ENCODE peak calls at places on chromosomes 2 and 18, in five cellular contexts. E is AG10803, K is MCF 10A, B is WTC11, M is kidney epithelial cell. J is an unnamed sample.

GRCh38 chr2:211512746-211513145 is 956.3 kb downstream of the CPS1 start:
- DNase-seq in E (no peak), M (no peak), K (no peak), B (no peak), J (no peak)

GRCh38 chr2:47653036-47653435 is 129.9 kb upstream of the MSH6 start:
- DNase-seq in E (no peak), B (no peak), K (no peak), M (no peak), J (no peak)

GRCh38 chr2:169775765-169776482 is 22.7 kb upstream of the SSB start:
- DNase-seq in K (peak; percentile 24), B (no peak), E (peak; percentile 19), M (no peak), J (no peak)

GRCh38 chr2:195009202-195009601 is 647.8 kb upstream of the SLC39A10 start:
- DNase-seq in B (no peak), K (peak; percentile 43), E (peak; percentile 13), M (no peak), J (no peak)

GRCh38 chr2:85409719-85410583 is at the start of gene CAPG:
- DNase-seq in E (no peak), M (no peak), B (peak; percentile 47), K (peak; percentile 73), J (peak; percentile 86)

GRCh38 chr18:54043484-54044256 is 180.8 kb downstream of the MBD2 start:
- DNase-seq in B (no peak), M (no peak), K (peak; percentile 30), E (no peak), J (no peak)

GRCh38 chr2:108320326-108320932 is 31.7 kb downstream of the SULT1C2 start:
- DNase-seq in B (no peak), E (no peak), M (no peak), K (no peak), J (no peak)

GRCh38 chr2:167140767-167141166 is 252.5 kb downstream of the XIRP2 start:
- DNase-seq in M (peak; percentile 99), B (no peak), E (peak; percentile 94), K (peak; percentile 91), J (no peak)

GRCh38 chr2:201733544-201733943 is 35.1 kb upstream of the MPP4 start:
- DNase-seq in B (no peak), E (no peak), K (peak; percentile 9), M (peak; percentile 12), J (no peak)

GRCh38 chr18:28725876-28726275 is 548.9 kb upstream of the CDH2 start:
- DNase-seq in M (no peak), B (no peak), K (peak; percentile 62), E (no peak), J (no peak)

GRCh38 chr2:147373800-147374409 is 470.9 kb upstream of the ACVR2A start:
- DNase-seq in K (no peak), E (no peak), B (no peak), M (no peak), J (no peak)

GRCh38 chr2:223217373-223217772 is 165.4 kb downstream of the KCNE4 start:
- DNase-seq in K (peak; percentile 60), M (no peak), B (no peak), E (no peak), J (no peak)

GRCh38 chr2:215793747-215794595 is 219.4 kb downstream of the MREG start:
- DNase-seq in E (peak; percentile 93), M (peak; percentile 88), K (peak; percentile 93), B (no peak), J (no peak)

GRCh38 chr18:13437801-13438506 is 219.4 kb downstream of the LDLRAD4 start:
- DNase-seq in B (no peak), M (no peak), K (no peak), E (no peak), J (no peak)

GRCh38 chr2:119233326-119234020 is 9.8 kb downstream of the STEAP3 start:
- DNase-seq in K (peak; percentile 71), M (no peak), B (no peak), E (peak; percentile 52), J (peak; percentile 64)

GRCh38 chr2:8491296-8492048 is 190.4 kb upstream of the ID2 start:
- DNase-seq in M (no peak), K (no peak), E (peak; percentile 65), B (no peak), J (no peak)

GRCh38 chr2:48114256-48114655 is 208.0 kb upstream of the FBXO11 start:
- DNase-seq in K (peak; percentile 81), B (no peak), E (peak; percentile 44), M (peak; percentile 19), J (peak; percentile 35)

GRCh38 chr2:3503046-3503445 is 16.3 kb downstream of the ADI1 start:
- DNase-seq in E (no peak), B (no peak), K (no peak), M (no peak), J (no peak)

GRCh38 chr18:32478818-32479217 is 8.1 kb upstream of the GAREM1 start:
- DNase-seq in E (no peak), M (no peak), B (no peak), K (no peak), J (no peak)

GRCh38 chr2:59032469-59032868 is 791.3 kb upstream of the FANCL start:
- DNase-seq in E (no peak), K (no peak), M (no peak), B (no peak), J (no peak)

GRCh38 chr2:225893151-225893550 is 493.6 kb downstream of the NYAP2 start:
- DNase-seq in K (no peak), M (no peak), B (no peak), E (no peak), J (no peak)

GRCh38 chr2:234989183-234989701 is 37.4 kb downstream of the SH3BP4 start:
- DNase-seq in E (no peak), B (no peak), M (no peak), K (peak; percentile 100), J (no peak)

GRCh38 chr18:62611395-62612241 is 88.8 kb downstream of the ZCCHC2 start:
- DNase-seq in K (no peak), B (no peak), M (no peak), E (no peak), J (no peak)

GRCh38 chr2:72137498-72138010 is 10.1 kb downstream of the CYP26B1 start:
- DNase-seq in K (peak; percentile 69), M (no peak), E (peak; percentile 25), B (peak; percentile 91), J (peak; percentile 85)

GRCh38 chr2:12169060-12169406 is 422.6 kb downstream of the LPIN1 start:
- DNase-seq in B (no peak), E (peak; percentile 81), M (peak; percentile 34), K (peak; percentile 3), J (no peak)

GRCh38 chr2:214079032-214079431 is 331.8 kb upstream of the VWC2L start:
- DNase-seq in M (no peak), E (no peak), B (no peak), K (no peak), J (no peak)

GRCh38 chr2:185066128-185066527 is 467.8 kb downstream of the ZNF804A start:
- DNase-seq in E (no peak), M (no peak), K (no peak), B (no peak), J (no peak)

GRCh38 chr2:27118525-27119329 is at the start of gene CGREF1:
- DNase-seq in K (peak; percentile 23), B (peak; percentile 55), E (no peak), M (no peak), J (no peak)
- TF ChIP-seq CTCF in K (no peak), B (no peak), E (no peak), M (no peak), J (no peak)

DNA sequence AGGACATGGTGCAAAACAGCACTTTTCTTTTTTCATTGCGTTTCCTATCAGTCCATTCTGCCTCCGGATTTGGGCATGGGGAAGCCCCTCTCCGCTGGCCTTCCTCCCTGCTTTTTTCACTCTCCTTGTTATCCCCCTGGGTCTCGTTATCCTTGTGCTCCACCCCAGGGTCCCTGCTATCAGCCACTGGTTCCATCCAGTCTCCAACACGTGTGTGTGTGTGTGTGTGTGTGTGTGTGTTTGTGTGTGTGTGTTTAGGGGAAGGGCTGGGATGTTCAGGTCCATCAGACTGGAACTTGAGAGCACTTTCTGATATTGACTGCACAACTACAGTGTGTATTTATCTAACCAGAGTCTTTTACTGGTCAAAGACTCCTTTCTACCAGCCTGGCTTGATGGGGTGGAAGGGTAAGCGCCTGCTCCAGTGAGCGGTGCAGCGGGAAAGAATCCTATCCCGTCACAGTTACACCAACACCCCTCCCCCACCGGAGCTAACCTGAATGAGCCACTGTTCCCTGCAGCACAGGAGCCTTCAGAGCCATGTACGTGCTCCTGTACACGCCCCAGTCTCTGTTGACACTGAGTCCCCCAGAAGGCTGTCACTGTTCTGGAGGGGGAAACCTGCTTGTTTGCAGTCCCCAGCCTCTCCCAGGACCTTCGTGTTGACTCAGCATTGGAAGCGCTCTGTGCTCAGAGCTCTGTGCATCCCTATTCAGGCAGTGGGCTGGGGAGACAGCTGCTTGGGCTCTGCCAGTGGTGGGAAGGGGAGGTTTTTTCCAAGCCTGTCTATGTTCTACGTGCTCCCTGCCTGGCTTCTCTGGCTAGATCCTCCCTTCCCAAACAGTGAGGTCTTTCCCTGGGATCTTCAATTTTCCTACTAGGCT is 4.6 kb downstream of the INHA start:
- DNase-seq in B (peak; percentile 65), E (no peak), K (no peak), M (no peak), J (no peak)
- TF ChIP-seq CTCF in B (no peak), E (no peak), K (no peak), M (no peak), J (no peak)

DNA sequence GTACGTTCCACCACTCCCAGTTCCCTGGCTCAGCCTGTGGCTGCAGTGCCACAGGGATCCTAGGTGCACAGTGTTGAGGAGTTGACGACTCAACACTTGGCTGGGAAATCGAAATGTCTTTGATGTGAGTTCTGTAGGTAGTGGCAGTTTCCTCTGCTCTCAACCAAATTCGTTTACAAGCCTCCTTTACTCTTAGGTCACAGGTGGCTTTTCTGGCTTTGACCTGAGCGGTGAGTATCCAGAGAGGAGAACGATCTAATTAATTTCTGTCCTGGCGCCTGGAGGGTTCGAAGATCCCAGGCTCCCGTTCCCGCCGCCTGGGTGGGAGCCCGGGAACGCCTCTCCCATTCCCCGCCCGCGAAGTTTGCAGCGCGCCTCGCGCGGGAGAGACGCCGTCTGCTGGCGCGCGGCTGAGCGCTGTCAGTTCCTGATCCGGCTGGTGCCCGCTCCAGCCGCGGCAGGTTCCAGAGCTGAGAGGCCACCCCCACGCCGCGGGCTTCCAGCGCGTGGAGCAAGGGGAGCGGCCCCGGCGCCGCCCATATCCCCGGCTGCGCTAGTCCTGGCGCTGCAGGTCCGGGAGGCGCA is at the start of gene LAMA3:
- DNase-seq in M (no peak), K (peak; percentile 58), E (peak; percentile 27), B (no peak), J (peak; percentile 37)
- TF ChIP-seq CTCF in M (peak; percentile 32), K (peak; percentile 9), E (peak; percentile 22), B (no peak), J (peak; percentile 12)

GRCh38 chr18:45251236-45251635 is 364.0 kb upstream of the SLC14A2 start:
- DNase-seq in M (no peak), K (no peak), E (no peak), B (no peak), J (no peak)
- TF ChIP-seq CTCF in M (no peak), K (no peak), E (no peak), B (no peak), J (no peak)

GRCh38 chr2:233831011-233831721 is 23.2 kb downstream of the HJURP start:
- DNase-seq in M (no peak), K (peak; percentile 40), E (no peak), B (no peak), J (no peak)

GRCh38 chr2:233832414-233832813 is 21.9 kb downstream of the HJURP start:
- DNase-seq in M (no peak), E (peak; percentile 15), B (no peak), K (no peak), J (no peak)

GRCh38 chr2:233834378-233834777 is 20.0 kb downstream of the HJURP start:
- DNase-seq in E (no peak), K (no peak), M (no peak), B (no peak), J (no peak)

GRCh38 chr2:233831861-233832260 is 22.5 kb downstream of the HJURP start:
- DNase-seq in B (no peak), E (no peak), K (no peak), M (no peak), J (no peak)

GRCh38 chr2:233832869-233833812 is 21.2 kb downstream of the HJURP start:
- DNase-seq in K (peak; percentile 68), M (peak; percentile 26), B (peak; percentile 80), E (no peak), J (peak; percentile 41)
- TF ChIP-seq CTCF in K (peak; percentile 26), M (peak; percentile 56), B (no peak), E (no peak), J (peak; percentile 11)

J was measured in GM10248.